ENCODE peak calls at places on chromosomes 7 and 10, in four cellular contexts. P is GM12878, X is transverse colon, Y is prostate gland. Z is an unnamed sample. For H3K9me3, the result is how much of the 10 kb centered on the place peaks cover.

GRCh38 chr7:20352573-20353304 is 22.0 kb downstream of the ITGB8 start:
- DNase-seq in P (no peak), X (no peak), Y (peak), Z (no peak)

GRCh38 chr7:7176421-7177043 is 5.8 kb upstream of the C1GALT1 start:
- DNase-seq in P (no peak), X (no peak), Y (no peak), Z (no peak)

GRCh38 chr7:127803626-127804025 is 151.6 kb downstream of the SND1 start:
- DNase-seq in P (no peak), X (no peak), Y (no peak), Z (no peak)

GRCh38 chr7:66920256-66920655 is 769 bp upstream of the TMEM248 start:
- DNase-seq in P (no peak), X (no peak), Y (no peak), Z (no peak)

GRCh38 chr7:82087099-82087498 is 317.3 kb upstream of the HGF start:
- DNase-seq in P (no peak), X (no peak), Y (no peak), Z (no peak)

GRCh38 chr10:61020420-61021158 is 76.6 kb upstream of the RHOBTB1 start:
- DNase-seq in P (no peak), X (no peak), Y (no peak), Z (no peak)

GRCh38 chr7:37071124-37071523 is 346.8 kb upstream of the AOAH start:
- DNase-seq in P (no peak), X (no peak), Y (no peak), Z (no peak)

GRCh38 chr7:110307776-110308175 is 783.2 kb upstream of the LRRN3 start:
- DNase-seq in P (no peak), X (no peak), Y (no peak), Z (no peak)

GRCh38 chr7:80392229-80393169 is 119.4 kb downstream of the GNAT3 start:
- DNase-seq in P (no peak), X (no peak), Y (no peak), Z (no peak)

GRCh38 chr7:23184709-23185354 is 3.0 kb downstream of the NUP42 start:
- DNase-seq in P (peak), X (peak), Y (peak), Z (no peak)

GRCh38 chr7:100567045-100567730 is 6.5 kb downstream of the SAP25 start:
- DNase-seq in P (no peak), X (no peak), Y (no peak), Z (no peak)

GRCh38 chr10:8336629-8337331 is 282.3 kb downstream of the GATA3 start:
- DNase-seq in P (no peak), X (no peak), Y (no peak), Z (no peak)

GRCh38 chr7:57211428-57212100 is 79.3 kb upstream of the ZNF479 start:
- DNase-seq in P (no peak), X (no peak), Y (no peak), Z (no peak)
- H3K9me3 ChIP-seq in P (under half), X (under half), Y (under half), Z (under half)

GRCh38 chr10:86400705-86401587 is 34.4 kb upstream of the GRID1 start:
- DNase-seq in P (no peak), X (peak), Y (peak), Z (peak)
- TF ChIP-seq POLR2AphosphoS5 in P (no peak), X (no peak), Y (no peak), Z (no peak)

DNA sequence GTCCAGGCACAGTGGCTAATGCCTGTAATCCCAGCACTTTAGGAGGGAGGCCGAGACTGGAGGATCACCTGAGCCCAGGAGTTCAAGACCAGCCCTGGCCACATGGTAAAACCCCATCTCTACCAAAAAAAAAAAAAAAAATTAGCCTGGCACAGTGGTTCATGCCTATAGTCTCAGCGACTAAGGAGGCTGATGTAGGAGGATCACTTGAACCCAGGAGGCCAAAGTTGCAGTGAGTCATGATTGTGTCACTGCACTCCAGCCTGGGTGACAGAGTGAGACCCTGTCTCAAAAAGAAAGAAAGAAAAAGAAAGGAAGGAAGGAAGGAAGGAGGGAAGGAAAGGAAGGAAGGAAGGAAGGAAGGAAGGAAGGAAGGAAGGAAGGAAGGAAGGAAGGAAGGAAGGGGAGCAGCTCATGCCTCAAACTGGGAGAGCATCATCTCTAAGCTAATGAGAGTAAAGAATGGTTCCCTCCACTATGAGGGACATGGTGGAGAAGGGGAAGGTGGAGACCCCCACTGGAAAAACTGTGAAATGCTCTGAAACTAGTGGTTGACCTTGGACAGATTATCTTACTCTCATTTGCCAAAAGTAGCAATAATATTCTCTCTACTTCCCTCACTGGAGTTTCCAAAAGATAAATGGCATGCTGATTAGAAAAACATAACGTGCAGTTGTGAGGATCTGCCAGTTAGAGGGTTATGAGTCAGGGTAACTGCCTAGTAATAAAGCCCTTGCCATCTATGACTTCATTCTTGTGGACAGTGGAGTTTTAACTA is 16.8 kb downstream of the GIMAP5 start:
- DNase-seq in P (no peak), X (no peak), Y (no peak), Z (no peak)
- TF ChIP-seq CTCF in P (peak), X (no peak), Y (no peak), Z (no peak)

GRCh38 chr10:133511408-133511807 is 15.8 kb upstream of the CYP2E1 start:
- DNase-seq in P (no peak), X (no peak), Y (no peak), Z (no peak)

GRCh38 chr10:133515471-133515870 is 11.7 kb upstream of the CYP2E1 start:
- DNase-seq in P (no peak), X (no peak), Y (no peak), Z (no peak)

GRCh38 chr10:133511907-133512528 is 15.1 kb upstream of the CYP2E1 start:
- DNase-seq in P (no peak), X (no peak), Y (no peak), Z (no peak)

GRCh38 chr10:133509700-133510099 is 17.5 kb upstream of the CYP2E1 start:
- DNase-seq in P (no peak), X (no peak), Y (no peak), Z (no peak)
- H3K9me3 ChIP-seq in P (under half), X (under half), Y (under half), Z (under half)

GRCh38 chr7:610531-611280 is 91.1 kb upstream of the PDGFA start:
- DNase-seq in P (no peak), X (no peak), Y (no peak), Z (no peak)
- TF ChIP-seq POLR2AphosphoS5 in P (no peak), X (no peak), Y (no peak), Z (peak)

GRCh38 chr7:2452074-2452507 is 24.1 kb downstream of the GRIFIN start:
- DNase-seq in P (no peak), X (peak), Y (no peak), Z (no peak)
- TF ChIP-seq CTCF in P (no peak), X (no peak), Y (no peak), Z (no peak)

DNA sequence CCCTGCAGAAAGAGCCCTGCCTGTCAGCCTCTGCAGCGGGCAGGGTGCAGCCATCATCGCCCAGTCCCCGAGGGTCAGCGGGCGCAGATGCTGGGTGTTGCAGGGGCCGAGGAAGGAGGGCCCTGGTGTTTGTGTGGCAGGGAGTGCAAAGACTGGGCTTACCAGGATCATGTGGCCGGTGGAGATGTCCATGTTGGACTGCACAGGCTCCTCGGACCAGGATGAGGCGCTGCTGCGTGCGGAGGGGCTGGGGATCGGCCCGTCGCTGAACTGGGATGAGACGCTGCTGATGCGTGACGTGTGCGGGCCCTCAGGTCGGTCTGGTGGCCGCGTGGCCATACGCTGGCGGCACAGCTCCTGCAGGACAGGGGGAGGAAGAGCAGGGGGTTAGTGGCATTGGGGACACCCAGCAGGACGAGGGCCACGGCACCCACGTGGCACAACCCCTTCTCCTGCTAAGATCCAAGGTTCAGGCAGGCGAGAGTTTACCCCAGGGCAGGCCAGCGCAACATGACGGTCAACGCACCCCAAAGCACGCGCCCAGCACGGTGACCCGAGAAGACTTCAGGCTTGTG is 319.5 kb downstream of the DNAJB6 start:
- DNase-seq in P (no peak), X (no peak), Y (no peak), Z (no peak)
- H3K9me3 ChIP-seq in P (under half), X (under half), Y (under half), Z (under half)

Z was measured in sigmoid colon.